ENCODE peak calls at places on chromosomes 6 and 20, in seven cellular contexts. F, L, B, I, H, W and E are unnamed samples.

GRCh38 chr6:170279977-170280688 is 10.7 kb downstream of the DLL1 start:
- DNase-seq in W (no peak), L (no peak), I (peak), F (peak), H (no peak), B (no peak), E (peak)

GRCh38 chr6:15953152-15953880 is 175.6 kb upstream of the MYLIP start:
- DNase-seq in B (no peak), F (no peak), I (no peak), W (no peak), L (no peak), H (peak), E (no peak)

GRCh38 chr20:23349338-23350006 is 1.1 kb upstream of the NXT1 start:
- DNase-seq in I (no peak), B (no peak), F (peak), H (no peak), L (no peak), W (no peak), E (no peak)

GRCh38 chr20:38270869-38271608 is 10.5 kb upstream of the KIAA1755 start:
- DNase-seq in W (peak), L (no peak), F (peak), B (no peak), H (peak), I (peak), E (no peak)

GRCh38 chr6:156876302-156876701 is 99.1 kb downstream of the ARID1B start:
- DNase-seq in W (no peak), F (no peak), B (peak), I (no peak), H (no peak), L (no peak), E (no peak)

GRCh38 chr20:831251-831650 is 2.3 kb upstream of the FAM110A start:
- DNase-seq in L (no peak), F (no peak), H (no peak), I (no peak), W (no peak), B (no peak), E (no peak)

GRCh38 chr6:53986165-53986720 is 125.0 kb upstream of the MLIP start:
- DNase-seq in F (peak), L (no peak), B (peak), I (peak), W (no peak), H (peak), E (no peak)

GRCh38 chr6:113457156-113457555 is 400.0 kb upstream of the MARCKS start:
- DNase-seq in I (no peak), H (peak), F (peak), L (no peak), B (no peak), W (no peak), E (peak)

GRCh38 chr6:127302728-127303675 is 36.3 kb downstream of the RNF146 start:
- DNase-seq in F (peak), I (peak), L (no peak), W (no peak), B (no peak), H (peak), E (peak)

GRCh38 chr20:1130058-1130694 is 11.8 kb downstream of the PSMF1 start:
- DNase-seq in L (no peak), I (peak), W (no peak), F (no peak), H (no peak), B (no peak), E (no peak)

GRCh38 chr6:34247481-34248197 is 1.2 kb downstream of the SMIM29 start:
- DNase-seq in B (no peak), F (peak), H (no peak), W (no peak), I (no peak), L (no peak), E (no peak)